ENCODE peak calls at places on chromosomes 7 and 10, in nine cellular contexts. H is breast epithelium; C is non-pigmented ciliary epithelial cell; F is sciatic nerve; Z is Karpas-422; T is G401; I is astrocyte of the spinal cord; Y is upper lobe of right lung; S is activated CD4-positive, alpha-beta T cell treated with anti-CD3 and anti-CD28 coated beads, Interleukin-2, amount 10 ng/mL, durations not matched to agents 7 days and 5 days. V is an unnamed sample.
A peak's percentile ranks its signal among the peaks of the same experiment; 100 is the strongest.

GRCh38 chr10:110860576-110861241 is 11.0 kb upstream of the PDCD4 start:
- DNase-seq in H (no peak), C (no peak), F (no peak), Z (no peak), T (peak; percentile 69), I (no peak), Y (no peak), S (peak; percentile 75), V (peak; percentile 23)

GRCh38 chr7:82624337-82624736 is 180.8 kb upstream of the CACNA2D1 start:
- DNase-seq in H (no peak), C (peak; percentile 95), F (no peak), Z (no peak), T (no peak), I (peak; percentile 95), Y (no peak), S (no peak), V (no peak)

GRCh38 chr10:42988517-42989395 is 88.1 kb upstream of the RET start:
- DNase-seq in H (no peak), C (no peak), F (no peak), Z (no peak), T (no peak), I (no peak), Y (peak; percentile 86), S (no peak), V (no peak)

GRCh38 chr10:79407811-79408795 is 37.3 kb downstream of the ZCCHC24 start:
- DNase-seq in H (no peak), C (no peak), F (peak; percentile 84), Z (no peak), T (no peak), I (peak; percentile 81), Y (no peak), S (no peak), V (no peak)

GRCh38 chr7:57876-58275 is 134.5 kb upstream of the FAM20C start:
- DNase-seq in H (no peak), C (no peak), F (peak; percentile 53), Z (no peak), T (peak; percentile 67), I (no peak), Y (peak; percentile 31), S (no peak), V (no peak)

GRCh38 chr10:22252286-22252800 is 34.5 kb upstream of the EBLN1 start:
- DNase-seq in H (peak; percentile 32), C (no peak), F (peak; percentile 77), Z (peak; percentile 51), T (peak; percentile 84), I (peak; percentile 64), Y (peak; percentile 81), S (peak; percentile 39), V (no peak)

GRCh38 chr7:94547128-94547527 is 37.5 kb downstream of the CASD1 start:
- DNase-seq in H (no peak), C (no peak), F (no peak), Z (no peak), T (no peak), I (no peak), Y (no peak), S (no peak), V (no peak)

GRCh38 chr7:78130443-78131200 is 332.0 kb downstream of the PHTF2 start:
- DNase-seq in H (no peak), C (no peak), F (no peak), Z (no peak), T (no peak), I (no peak), Y (peak; percentile 67), S (no peak), V (no peak)

GRCh38 chr10:70913546-70914240 is 25.3 kb upstream of the PCBD1 start:
- DNase-seq in H (no peak), C (no peak), F (no peak), Z (no peak), T (no peak), I (no peak), Y (peak; percentile 42), S (no peak), V (no peak)

GRCh38 chr10:115129752-115130151 is 36.6 kb downstream of the ATRNL1 start:
- DNase-seq in H (no peak), C (peak; percentile 3), F (no peak), Z (peak; percentile 81), T (peak; percentile 49), I (peak; percentile 51), Y (no peak), S (no peak), V (peak; percentile 49)

GRCh38 chr7:134942690-134943466 is 43.4 kb upstream of the AGBL3 start:
- DNase-seq in H (no peak), C (no peak), F (no peak), Z (no peak), T (no peak), I (no peak), Y (no peak), S (no peak), V (no peak)

GRCh38 chr7:30353532-30353931 is 69.1 kb downstream of the ZNRF2 start:
- DNase-seq in H (no peak), C (no peak), F (no peak), Z (no peak), T (no peak), I (no peak), Y (no peak), S (no peak), V (no peak)

GRCh38 chr10:52486840-52487611 is 172.9 kb downstream of the DKK1 start:
- DNase-seq in H (no peak), C (peak; percentile 87), F (no peak), Z (no peak), T (no peak), I (peak; percentile 85), Y (no peak), S (no peak), V (no peak)

GRCh38 chr10:86673827-86674581 is 5.7 kb downstream of the LDB3 start:
- DNase-seq in H (no peak), C (no peak), F (no peak), Z (peak; percentile 52), T (no peak), I (no peak), Y (no peak), S (no peak), V (peak; percentile 69)

GRCh38 chr10:71819479-71819878 is 31.6 kb downstream of the PSAP start:
- DNase-seq in H (no peak), C (no peak), F (no peak), Z (no peak), T (no peak), I (no peak), Y (no peak), S (no peak), V (no peak)

GRCh38 chr7:149772821-149773425 is 465 bp downstream of the ZNF467 start:
- DNase-seq in H (no peak), C (no peak), F (no peak), Z (no peak), T (no peak), I (no peak), Y (peak; percentile 79), S (peak; percentile 26), V (no peak)

GRCh38 chr7:12770227-12770975 is 83.0 kb downstream of the ARL4A start:
- DNase-seq in H (no peak), C (no peak), F (no peak), Z (no peak), T (no peak), I (no peak), Y (no peak), S (no peak), V (no peak)

GRCh38 chr7:78435355-78435754 is 636.8 kb downstream of the PHTF2 start:
- DNase-seq in H (no peak), C (no peak), F (no peak), Z (no peak), T (no peak), I (no peak), Y (no peak), S (no peak), V (peak; percentile 42)

GRCh38 chr10:22250897-22251605 is 33.2 kb upstream of the EBLN1 start:
- DNase-seq in H (no peak), C (no peak), F (no peak), Z (peak; percentile 42), T (peak; percentile 61), I (peak; percentile 18), Y (no peak), S (no peak), V (peak; percentile 68)

GRCh38 chr7:2154831-2155230 is 77.9 kb downstream of the MAD1L1 start:
- DNase-seq in H (no peak), C (no peak), F (no peak), Z (no peak), T (no peak), I (no peak), Y (no peak), S (no peak), V (no peak)

GRCh38 chr7:157676456-157677255 is 339.9 kb downstream of the DNAJB6 start:
- DNase-seq in H (no peak), C (no peak), F (no peak), Z (no peak), T (no peak), I (no peak), Y (no peak), S (no peak), V (no peak)

GRCh38 chr10:29208816-29209215 is 80.1 kb upstream of the LYZL1 start:
- DNase-seq in H (no peak), C (no peak), F (no peak), Z (no peak), T (no peak), I (no peak), Y (no peak), S (no peak), V (no peak)

GRCh38 chr10:44316187-44316921 is 68.5 kb downstream of the CXCL12 start:
- DNase-seq in H (no peak), C (no peak), F (no peak), Z (peak; percentile 91), T (no peak), I (no peak), Y (no peak), S (no peak), V (no peak)

GRCh38 chr7:25881317-25881716 is 270.7 kb upstream of the NFE2L3 start:
- DNase-seq in H (no peak), C (no peak), F (no peak), Z (no peak), T (no peak), I (no peak), Y (no peak), S (no peak), V (no peak)

GRCh38 chr7:134637934-134638719 is 8.5 kb upstream of the BPGM start:
- DNase-seq in H (no peak), C (no peak), F (no peak), Z (no peak), T (no peak), I (no peak), Y (no peak), S (no peak), V (no peak)

GRCh38 chr7:31545549-31545948 is 31.7 kb downstream of the ITPRID1 start:
- DNase-seq in H (no peak), C (no peak), F (no peak), Z (no peak), T (no peak), I (no peak), Y (no peak), S (no peak), V (no peak)

GRCh38 chr10:89118091-89118490 is 89.0 kb downstream of the CH25H start:
- DNase-seq in H (no peak), C (peak; percentile 60), F (no peak), Z (no peak), T (no peak), I (peak; percentile 33), Y (no peak), S (no peak), V (no peak)

GRCh38 chr10:22087365-22087738 is 83.8 kb upstream of the DNAJC1 start:
- DNase-seq in H (no peak), C (no peak), F (no peak), Z (no peak), T (no peak), I (no peak), Y (no peak), S (no peak), V (no peak)

GRCh38 chr7:32224276-32224675 is 154.1 kb upstream of the PDE1C start:
- DNase-seq in H (no peak), C (no peak), F (no peak), Z (no peak), T (no peak), I (no peak), Y (no peak), S (no peak), V (no peak)

GRCh38 chr7:45863715-45864114 is 9.2 kb downstream of the CCDC201 start:
- DNase-seq in H (no peak), C (no peak), F (no peak), Z (no peak), T (no peak), I (no peak), Y (no peak), S (no peak), V (no peak)

GRCh38 chr7:2978403-2978802 is 65.3 kb downstream of the CARD11 start:
- DNase-seq in H (peak; percentile 27), C (no peak), F (no peak), Z (peak; percentile 80), T (no peak), I (no peak), Y (peak; percentile 89), S (peak; percentile 73), V (no peak)

V was measured in pons.